ENCODE peak calls at places on chromosomes 16 and 17, in four cellular contexts. N, M, Z and B are unnamed samples. For H3K27me3 and H3K4me1, the result is how much of the 10 kb centered on the place peaks cover.

GRCh38 chr16:30490210-30490609 is 17.7 kb downstream of the ITGAL start:
- DNase-seq in Z (no peak), N (no peak), M (no peak), B (no peak)

GRCh38 chr17:697682-698081 is 17.0 kb downstream of the VPS53 start:
- DNase-seq in N (no peak), Z (no peak), M (no peak), B (no peak)

GRCh38 chr16:2077696-2078095 is 29.9 kb downstream of the TSC2 start:
- DNase-seq in M (no peak), N (no peak), Z (no peak), B (no peak)

GRCh38 chr16:28623172-28623711 is 13.4 kb upstream of the SULT1A1 start:
- DNase-seq in M (no peak), Z (no peak), N (peak), B (peak)

GRCh38 chr17:79852748-79853147 is 13.5 kb upstream of the CBX4 start:
- DNase-seq in M (no peak), Z (no peak), N (peak), B (peak)

GRCh38 chr17:77124192-77124908 is 16.4 kb upstream of the SEC14L1 start:
- DNase-seq in Z (no peak), M (peak), N (no peak), B (peak)

GRCh38 chr17:39800540-39800939 is 62.8 kb downstream of the GRB7 start:
- DNase-seq in Z (no peak), N (peak), M (no peak), B (no peak)

GRCh38 chr17:82297280-82297803 is 20.1 kb downstream of the CD7 start:
- DNase-seq in N (peak), M (peak), Z (peak), B (peak)

GRCh38 chr17:653724-654123 is 60.9 kb downstream of the VPS53 start:
- DNase-seq in Z (no peak), M (no peak), N (no peak), B (no peak)

GRCh38 chr16:138049-138417 is 440 bp downstream of the NPRL3 start:
- DNase-seq in N (peak), Z (no peak), M (peak), B (peak)

GRCh38 chr17:40560592-40561293 is 4.5 kb downstream of the CCR7 start:
- DNase-seq in N (peak), Z (peak), M (no peak), B (no peak)

GRCh38 chr16:30366511-30366910 is 3.8 kb downstream of the TBC1D10B start:
- DNase-seq in Z (no peak), N (no peak), M (no peak), B (no peak)

GRCh38 chr16:85420501-85421337 is 192.4 kb upstream of the GSE1 start:
- DNase-seq in Z (no peak), N (peak), M (peak), B (peak)

GRCh38 chr17:78174332-78174869 is 6.0 kb downstream of the SYNGR2 start:
- DNase-seq in N (peak), M (peak), Z (no peak), B (peak)

GRCh38 chr17:28744802-28745051 is 916 bp downstream of the TRAF4 start:
- DNase-seq in M (no peak), N (no peak), Z (no peak), B (no peak)

GRCh38 chr17:39995438-39995837 is 14.8 kb downstream of the PSMD3 start:
- DNase-seq in N (no peak), Z (no peak), M (no peak), B (no peak)

GRCh38 chr17:60506312-60506711 is 19.7 kb downstream of the APPBP2 start:
- DNase-seq in M (no peak), Z (no peak), N (peak), B (no peak)

GRCh38 chr17:39661044-39661406 is 4.1 kb upstream of the TCAP start:
- DNase-seq in N (no peak), Z (no peak), M (no peak), B (no peak)

DNA sequence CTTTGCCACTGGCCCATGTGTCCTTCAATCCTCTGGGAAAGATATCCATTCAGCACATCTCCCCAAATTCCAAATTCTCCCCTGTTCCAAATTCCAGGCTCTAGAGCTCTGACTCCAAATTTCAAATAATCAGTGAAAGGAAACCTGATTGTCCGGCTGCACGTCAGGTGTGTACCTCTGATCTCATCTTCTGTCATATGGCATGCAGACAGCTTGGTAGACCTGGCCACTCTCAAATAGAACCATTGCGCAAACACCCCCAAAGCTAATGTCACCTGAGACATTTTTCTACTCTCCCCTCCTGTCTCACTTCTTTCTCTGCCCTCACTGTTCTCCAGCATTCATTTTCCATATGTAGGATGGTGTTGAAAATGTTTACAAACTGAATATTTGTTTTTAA is 337.0 kb upstream of the DYNLRB2 start:
- DNase-seq in Z (no peak), N (no peak), M (no peak), B (no peak)
- H3K27me3 ChIP-seq in Z (under half), N (under half), M (under half), B (under half)

GRCh38 chr17:81165246-81166032 is at the start of gene PVALEF:
- DNase-seq in N (no peak), M (no peak), Z (no peak), B (peak)
- H3K4me3 ChIP-seq in N (no peak), M (peak), Z (peak), B (peak)

GRCh38 chr16:13101828-13102227 is 200.4 kb downstream of the SHISA9 start:
- DNase-seq in Z (no peak), M (no peak), N (no peak), B (no peak)

GRCh38 chr16:13098536-13098935 is 197.1 kb downstream of the SHISA9 start:
- DNase-seq in M (no peak), N (no peak), Z (no peak), B (no peak)

GRCh38 chr16:13099822-13100221 is 198.4 kb downstream of the SHISA9 start:
- DNase-seq in M (no peak), Z (no peak), N (no peak), B (no peak)

GRCh38 chr16:13102401-13102800 is 201.0 kb downstream of the SHISA9 start:
- DNase-seq in N (no peak), Z (no peak), M (no peak), B (peak)

GRCh38 chr16:13100970-13101369 is 199.6 kb downstream of the SHISA9 start:
- DNase-seq in Z (no peak), M (no peak), N (no peak), B (no peak)
- H3K4me1 ChIP-seq in Z (under half), M (under half), N (under half), B (under half)

GRCh38 chr16:58461640-58462039 is 38.3 kb upstream of the NDRG4 start:
- DNase-seq in M (no peak), N (no peak), Z (no peak), B (no peak)
- H3K27me3 ChIP-seq in M (under half), N (under half), Z (under half), B (under half)

DNA sequence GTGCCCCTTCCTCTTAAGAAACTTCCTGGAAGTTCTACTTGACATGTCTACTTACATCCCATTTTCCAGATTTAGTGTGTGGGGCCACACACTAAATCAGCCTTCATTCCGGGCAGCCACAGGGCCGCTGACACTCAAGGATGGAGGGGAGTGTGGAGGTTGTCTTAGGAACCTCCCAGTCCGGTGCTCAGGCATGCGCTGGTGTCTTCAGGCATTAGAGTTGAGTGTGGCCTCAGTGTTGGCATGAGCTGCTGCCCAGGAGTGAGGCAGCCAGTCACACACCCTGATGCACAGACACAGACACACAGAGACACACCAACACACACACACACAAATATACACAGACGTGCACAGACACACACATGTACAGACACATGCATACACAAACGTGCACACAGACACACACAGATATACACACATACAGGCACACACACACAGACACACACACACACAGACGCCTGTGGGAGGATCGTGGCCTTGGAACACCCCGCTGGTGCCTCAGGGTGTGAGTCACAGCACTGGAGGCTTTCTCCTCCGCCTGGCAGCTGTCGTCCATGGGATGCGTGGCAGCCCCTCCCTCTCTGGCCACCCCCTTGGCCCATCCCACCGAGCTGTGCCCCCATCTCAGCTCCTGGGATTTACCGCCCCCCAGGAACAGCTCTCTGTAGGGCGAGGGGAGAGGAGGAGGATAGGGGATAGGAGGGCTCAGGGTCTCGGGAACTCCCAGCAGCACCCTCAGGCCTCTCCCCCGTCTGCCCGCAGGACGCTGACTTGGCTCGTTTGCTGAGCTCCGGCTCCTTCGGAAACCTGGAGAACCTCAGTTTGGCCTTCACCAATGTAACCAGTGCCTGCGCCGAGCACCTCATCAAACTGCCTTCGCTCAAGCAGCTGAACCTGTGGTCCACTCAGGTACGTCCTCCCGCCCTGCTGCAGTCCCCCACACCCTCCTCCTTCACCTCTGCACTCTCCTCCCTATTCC is 75.6 kb upstream of the PLCG2 start:
- DNase-seq in N (no peak), Z (no peak), M (no peak), B (no peak)
- H3K4me3 ChIP-seq in N (no peak), Z (peak), M (no peak), B (no peak)